ENCODE peak calls at places on chromosomes 11 and 22, in ten cellular contexts. Q is epithelial cell of esophagus; J is EL; K is fibroblast of lung; Z is mesendoderm; V is fibroblast of the conjunctiva; A is AG04450; U is neural crest cell; B is stimulated activated naive CD8-positive, alpha-beta T cell treated with anti-CD3 and anti-CD28 coated beads, Interleukin-15, Interleukin-2, amounts not matched to agents 100 U/mL and 50 U/mL, for 24 hours; C is stomach. N is an unnamed sample.
A peak's percentile ranks its signal among the peaks of the same experiment; 100 is the strongest.

GRCh38 chr11:5932671-5933070 is 9.4 kb upstream of the OR56A3 start:
- DNase-seq in Q (no peak), J (no peak), K (no peak), Z (no peak), V (no peak), A (no peak), U (no peak), B (no peak), C (no peak), N (no peak)

GRCh38 chr11:15493921-15494630 is 379.4 kb downstream of the INSC start:
- DNase-seq in Q (peak; percentile 6), J (peak; percentile 18), K (peak; percentile 34), Z (no peak), V (no peak), A (no peak), U (no peak), B (no peak), C (peak; percentile 26), N (peak; percentile 10)

GRCh38 chr11:36385121-36385530 is 89.0 kb downstream of the PRR5L start:
- DNase-seq in Q (peak; percentile 67), J (no peak), K (peak; percentile 98), Z (no peak), V (peak; percentile 43), A (peak; percentile 72), U (no peak), B (no peak), C (no peak), N (no peak)

GRCh38 chr11:73866586-73866996 is 10.1 kb downstream of the COA4 start:
- DNase-seq in Q (peak; percentile 86), J (peak; percentile 86), K (peak; percentile 94), Z (peak; percentile 66), V (peak; percentile 65), A (peak; percentile 62), U (no peak), B (no peak), C (no peak), N (no peak)

GRCh38 chr11:129577986-129578385 is 202.3 kb downstream of the BARX2 start:
- DNase-seq in Q (no peak), J (no peak), K (no peak), Z (no peak), V (no peak), A (no peak), U (no peak), B (no peak), C (no peak), N (no peak)

GRCh38 chr11:122709042-122709760 is 53.7 kb downstream of the UBASH3B start:
- DNase-seq in Q (peak; percentile 64), J (peak; percentile 88), K (peak; percentile 77), Z (peak; percentile 92), V (peak; percentile 43), A (no peak), U (no peak), B (no peak), C (no peak), N (no peak)

GRCh38 chr22:20582171-20582511 is 74.7 kb downstream of the MED15 start:
- DNase-seq in Q (no peak), J (no peak), K (no peak), Z (no peak), V (no peak), A (no peak), U (no peak), B (no peak), C (no peak), N (no peak)

GRCh38 chr11:69463181-69463891 is 18.1 kb upstream of the LINC01488 start:
- DNase-seq in Q (no peak), J (peak; percentile 26), K (peak; percentile 88), Z (peak; percentile 71), V (peak; percentile 70), A (peak; percentile 55), U (no peak), B (no peak), C (no peak), N (no peak)

GRCh38 chr11:67043572-67044329 is 12.9 kb upstream of the RHOD start:
- DNase-seq in Q (no peak), J (no peak), K (no peak), Z (no peak), V (no peak), A (no peak), U (no peak), B (no peak), C (no peak), N (no peak)

GRCh38 chr11:75238595-75239245 is 1.9 kb upstream of the TPBGL start:
- DNase-seq in Q (no peak), J (no peak), K (no peak), Z (no peak), V (no peak), A (no peak), U (no peak), B (no peak), C (peak; percentile 13), N (no peak)

GRCh38 chr22:25235547-25236290 is 16.3 kb downstream of the CRYBB2 start:
- DNase-seq in Q (peak; percentile 81), J (peak; percentile 65), K (peak; percentile 69), Z (peak; percentile 91), V (peak; percentile 20), A (peak; percentile 10), U (peak; percentile 89), B (peak; percentile 83), C (peak; percentile 85), N (peak; percentile 92)

GRCh38 chr11:6926208-6927029 is at the start of gene ZNF215:
- DNase-seq in Q (peak; percentile 88), J (peak; percentile 94), K (peak; percentile 73), Z (peak; percentile 97), V (peak; percentile 71), A (peak; percentile 37), U (peak; percentile 69), B (peak; percentile 46), C (peak; percentile 56), N (peak; percentile 73)

GRCh38 chr22:49724893-49725489 is 102.7 kb downstream of the BRD1 start:
- DNase-seq in Q (peak; percentile 13), J (peak; percentile 21), K (peak; percentile 12), Z (peak; percentile 65), V (no peak), A (no peak), U (peak; percentile 83), B (peak; percentile 84), C (peak; percentile 40), N (peak; percentile 37)

GRCh38 chr11:91421586-91421985 is 803.0 kb upstream of the FAT3 start:
- DNase-seq in Q (no peak), J (no peak), K (no peak), Z (no peak), V (no peak), A (no peak), U (no peak), B (no peak), C (no peak), N (no peak)

GRCh38 chr22:28810839-28811491 is 10.6 kb upstream of the XBP1 start:
- DNase-seq in Q (no peak), J (no peak), K (no peak), Z (no peak), V (no peak), A (no peak), U (no peak), B (peak; percentile 43), C (no peak), N (no peak)

GRCh38 chr22:50697667-50698506 is 25.3 kb downstream of the SHANK3 start:
- DNase-seq in Q (no peak), J (no peak), K (no peak), Z (no peak), V (no peak), A (no peak), U (no peak), B (no peak), C (no peak), N (no peak)

GRCh38 chr22:22021160-22021750 is 38.7 kb upstream of the TOP3B start:
- DNase-seq in Q (peak; percentile 83), J (peak; percentile 64), K (no peak), Z (peak; percentile 67), V (no peak), A (no peak), U (no peak), B (no peak), C (no peak), N (no peak)

GRCh38 chr22:29871684-29872083 is 11.3 kb upstream of the MTMR3 start:
- DNase-seq in Q (no peak), J (no peak), K (no peak), Z (peak; percentile 42), V (no peak), A (no peak), U (no peak), B (no peak), C (no peak), N (no peak)

GRCh38 chr11:64880240-64881001 is 2.0 kb upstream of the EHD1 start:
- DNase-seq in Q (no peak), J (no peak), K (no peak), Z (no peak), V (no peak), A (no peak), U (no peak), B (no peak), C (no peak), N (no peak)

GRCh38 chr11:75467881-75468280 is 34.9 kb upstream of the KLHL35 start:
- DNase-seq in Q (no peak), J (no peak), K (no peak), Z (peak; percentile 11), V (no peak), A (no peak), U (no peak), B (no peak), C (no peak), N (no peak)

GRCh38 chr11:22787565-22788162 is 41.9 kb downstream of the SVIP start:
- DNase-seq in Q (peak; percentile 44), J (peak; percentile 33), K (peak; percentile 53), Z (peak; percentile 51), V (peak; percentile 29), A (peak; percentile 29), U (peak; percentile 22), B (peak; percentile 26), C (no peak), N (no peak)

GRCh38 chr11:64833198-64833502 is 11.3 kb downstream of the CDC42BPG start:
- DNase-seq in Q (no peak), J (no peak), K (no peak), Z (no peak), V (no peak), A (no peak), U (no peak), B (no peak), C (no peak), N (no peak)

GRCh38 chr11:105429421-105429965 is 180.4 kb upstream of the GRIA4 start:
- DNase-seq in Q (no peak), J (no peak), K (no peak), Z (no peak), V (no peak), A (no peak), U (no peak), B (no peak), C (no peak), N (no peak)

GRCh38 chr11:93639548-93639947 is 21.9 kb upstream of the CEP295 start:
- DNase-seq in Q (no peak), J (no peak), K (no peak), Z (no peak), V (no peak), A (no peak), U (no peak), B (no peak), C (no peak), N (no peak)

GRCh38 chr11:75344761-75345454 is 6.6 kb downstream of the ARRB1 start:
- DNase-seq in Q (no peak), J (no peak), K (no peak), Z (no peak), V (no peak), A (no peak), U (no peak), B (no peak), C (no peak), N (no peak)

GRCh38 chr11:111063711-111064110 is 181.8 kb upstream of the POU2AF2 start:
- DNase-seq in Q (peak; percentile 47), J (peak; percentile 48), K (peak; percentile 42), Z (no peak), V (no peak), A (no peak), U (no peak), B (no peak), C (no peak), N (no peak)

GRCh38 chr11:59291228-59291627 is 67.5 kb upstream of the OR5AN1 start:
- DNase-seq in Q (no peak), J (no peak), K (no peak), Z (no peak), V (no peak), A (no peak), U (no peak), B (no peak), C (peak; percentile 40), N (no peak)

GRCh38 chr22:39943366-39943765 is 16.8 kb upstream of the TMA7B start:
- DNase-seq in Q (no peak), J (no peak), K (no peak), Z (peak; percentile 81), V (no peak), A (no peak), U (no peak), B (peak; percentile 75), C (no peak), N (no peak)

N was measured in pancreas.